ENCODE peak calls at places on chromosomes 1 and 21, in four cellular contexts. O is IMR-90, L is prostate gland, J is GM12892. C is an unnamed sample.

GRCh38 chr1:18155881-18156385 is 48.3 kb downstream of the IGSF21 start:
- DNase-seq in O (no peak), L (no peak), J (no peak), C (no peak)

GRCh38 chr1:86692636-86693035 is 11.7 kb upstream of the SH3GLB1 start:
- DNase-seq in O (no peak), L (no peak), J (no peak), C (no peak)

GRCh38 chr1:42891471-42891870 is 45.1 kb downstream of the ZNF691 start:
- DNase-seq in O (no peak), L (no peak), J (no peak), C (no peak)

GRCh38 chr1:157968503-157968902 is 24.9 kb upstream of the KIRREL1 start:
- DNase-seq in O (peak; percentile 85), L (no peak), J (no peak), C (no peak)

GRCh38 chr1:100868364-100868995 is 26.2 kb downstream of the EXTL2 start:
- DNase-seq in O (peak; percentile 70), L (no peak), J (no peak), C (peak; percentile 35)

GRCh38 chr21:34988139-34988538 is 61.0 kb downstream of the RUNX1 start:
- DNase-seq in O (no peak), L (no peak), J (no peak), C (no peak)

GRCh38 chr1:163300569-163300968 is 21.2 kb upstream of the NUF2 start:
- DNase-seq in O (no peak), L (no peak), J (no peak), C (no peak)

GRCh38 chr21:38938343-38938742 is 132.6 kb downstream of the ETS2 start:
- DNase-seq in O (peak; percentile 49), L (no peak), J (no peak), C (no peak)

GRCh38 chr1:212791261-212791675 is 309 bp downstream of the NSL1 start:
- DNase-seq in O (peak; percentile 65), L (no peak), J (peak; percentile 42), C (peak; percentile 90)

GRCh38 chr1:210376836-210377377 is 48.2 kb downstream of the HHAT start:
- DNase-seq in O (peak; percentile 61), L (no peak), J (no peak), C (no peak)

GRCh38 chr1:197671140-197671539 is 104.1 kb downstream of the DENND1B start:
- DNase-seq in O (peak; percentile 76), L (no peak), J (no peak), C (no peak)

GRCh38 chr1:246703581-246703980 is 20.6 kb upstream of the SCCPDH start:
- DNase-seq in O (no peak), L (no peak), J (no peak), C (no peak)

GRCh38 chr1:230781596-230781995 is 34.4 kb downstream of the CAPN9 start:
- DNase-seq in O (peak; percentile 30), L (no peak), J (no peak), C (no peak)

GRCh38 chr1:151846062-151846568 is 6.5 kb upstream of the C2CD4D start:
- DNase-seq in O (peak; percentile 75), L (no peak), J (no peak), C (no peak)

GRCh38 chr1:61162513-61163274 is 80.3 kb downstream of the NFIA start:
- DNase-seq in O (peak; percentile 32), L (no peak), J (no peak), C (peak; percentile 88)

GRCh38 chr21:33801424-33802405 is 113.9 kb downstream of the ATP5PO start:
- DNase-seq in O (peak; percentile 80), L (peak; percentile 95), J (no peak), C (no peak)

GRCh38 chr1:234164098-234164709 is 209.1 kb upstream of the COA6 start:
- DNase-seq in O (no peak), L (no peak), J (no peak), C (no peak)

GRCh38 chr1:83053446-83053845 is 945.5 kb downstream of the TTLL7 start:
- DNase-seq in O (no peak), L (no peak), J (no peak), C (no peak)

GRCh38 chr1:112672009-112672408 is 2.5 kb upstream of the MOV10 start:
- DNase-seq in O (no peak), L (no peak), J (no peak), C (no peak)

GRCh38 chr1:112674440-112674985 is at the start of gene MOV10:
- DNase-seq in O (peak; percentile 67), L (peak; percentile 58), J (peak; percentile 45), C (peak; percentile 81)

GRCh38 chr1:112672842-112673241 is 1.6 kb upstream of the MOV10 start:
- DNase-seq in O (no peak), L (no peak), J (no peak), C (no peak)

GRCh38 chr1:112674986-112675727 is 698 bp downstream of the MOV10 start:
- DNase-seq in O (peak; percentile 6), L (peak; percentile 38), J (peak; percentile 45), C (peak; percentile 86)

GRCh38 chr1:112673589-112674439 is 645 bp upstream of the MOV10 start:
- DNase-seq in O (peak; percentile 71), L (peak; percentile 25), J (no peak), C (peak; percentile 57)
- TF ChIP-seq POLR2A in O (no peak), L (no peak), J (peak; percentile 2), C (no peak)

GRCh38 chr1:24935615-24936484 is 5.8 kb upstream of the RUNX3 start:
- DNase-seq in O (no peak), L (no peak), J (no peak), C (no peak)

GRCh38 chr1:24933468-24933867 is 3.4 kb upstream of the RUNX3 start:
- DNase-seq in O (no peak), L (no peak), J (no peak), C (no peak)

GRCh38 chr1:24934300-24935195 is 4.5 kb upstream of the RUNX3 start:
- DNase-seq in O (no peak), L (no peak), J (no peak), C (no peak)

GRCh38 chr1:24936688-24937087 is 6.6 kb upstream of the RUNX3 start:
- DNase-seq in O (no peak), L (no peak), J (no peak), C (no peak)

GRCh38 chr1:24935196-24935526 is 5.1 kb upstream of the RUNX3 start:
- DNase-seq in O (no peak), L (no peak), J (no peak), C (no peak)
- TF ChIP-seq POLR2A in O (no peak), L (no peak), J (peak; percentile 56), C (no peak)

GRCh38 chr1:193631306-193631705 is 444.9 kb upstream of the B3GALT2 start:
- DNase-seq in O (no peak), L (no peak), J (no peak), C (no peak)
- TF ChIP-seq POLR2A in O (no peak), L (no peak), J (no peak), C (no peak)

DNA sequence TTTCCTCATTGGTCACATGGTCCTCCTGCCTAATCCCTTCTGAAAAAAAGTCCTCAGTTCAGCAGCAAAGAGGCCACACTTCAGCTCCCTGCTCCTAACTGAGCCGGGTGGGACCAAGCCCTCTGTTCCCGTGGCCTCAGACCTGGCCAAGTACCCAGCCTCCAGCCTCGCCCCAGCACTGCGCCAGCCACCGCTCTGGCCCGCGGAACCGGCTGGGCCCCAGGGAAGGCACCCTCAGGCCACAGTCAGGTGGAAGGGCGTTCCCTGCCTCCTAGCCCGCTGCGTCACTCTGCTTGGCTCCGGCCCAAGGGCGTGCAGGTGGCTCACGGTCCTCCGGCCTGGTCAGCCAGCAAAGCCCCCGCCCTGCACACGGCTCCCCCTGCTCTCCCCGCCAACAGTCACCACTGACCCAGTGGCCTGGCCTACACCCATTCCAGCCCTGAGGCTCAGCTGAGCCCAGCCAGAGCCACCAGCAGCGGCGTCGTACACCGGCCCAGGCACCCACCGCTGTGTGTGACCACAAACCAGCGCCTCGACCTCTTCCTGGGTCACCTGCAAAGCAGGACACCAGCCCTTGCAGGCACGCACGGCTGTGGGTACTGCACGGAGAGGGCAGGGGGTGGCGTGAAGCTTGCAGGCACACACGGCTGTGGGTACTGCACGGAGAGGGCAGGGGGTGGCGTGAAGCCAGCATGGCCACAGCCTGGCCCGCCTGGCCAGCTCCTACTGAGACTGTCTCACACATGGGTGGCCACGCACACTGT is 19.4 kb downstream of the NADK start:
- DNase-seq in O (no peak), L (peak; percentile 85), J (no peak), C (peak; percentile 68)
- TF ChIP-seq POLR2A in O (no peak), L (peak; percentile 64), J (no peak), C (no peak)

GRCh38 chr1:37325509-37326437 is 148.6 kb upstream of the ZC3H12A start:
- DNase-seq in O (no peak), L (no peak), J (no peak), C (no peak)
- TF ChIP-seq POLR2A in O (no peak), L (no peak), J (no peak), C (no peak)

DNA sequence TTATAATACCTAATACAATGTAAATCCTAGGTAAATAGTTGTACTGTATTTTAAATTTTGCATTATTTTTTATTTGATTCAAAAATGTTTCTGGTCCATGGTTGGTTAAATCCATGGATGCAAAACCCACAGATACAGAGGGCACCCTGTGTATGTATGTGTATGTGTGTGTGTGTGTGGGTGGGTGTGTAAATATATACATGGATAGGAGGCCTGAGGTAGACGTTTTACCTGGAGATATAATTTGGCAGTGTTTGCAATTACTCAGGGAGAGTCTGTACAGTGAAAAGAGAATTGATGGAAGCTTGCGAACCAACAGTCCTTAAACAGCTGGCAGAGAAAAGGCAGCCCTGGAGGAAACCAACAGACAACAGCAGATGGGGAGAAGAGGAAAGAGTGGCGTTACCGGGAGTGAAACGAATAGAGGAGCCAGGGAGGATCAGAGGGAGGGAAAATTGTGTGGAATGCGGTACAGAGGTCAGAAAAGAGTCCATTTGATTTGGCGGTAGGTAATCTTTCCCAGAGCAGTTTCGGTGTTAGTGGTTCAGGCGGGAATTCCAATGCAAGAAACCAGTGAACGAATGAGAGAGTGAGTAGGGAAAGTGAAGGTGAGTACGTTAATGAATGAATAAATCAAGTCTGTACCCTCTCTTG is 47.9 kb upstream of the NBL1 start:
- DNase-seq in O (peak; percentile 28), L (no peak), J (no peak), C (no peak)
- TF ChIP-seq POLR2A in O (no peak), L (no peak), J (no peak), C (no peak)

GRCh38 chr1:218344814-218345672 is at the start of gene TGFB2:
- DNase-seq in O (peak; percentile 85), L (peak; percentile 55), J (no peak), C (peak; percentile 86)
- TF ChIP-seq POLR2A in O (peak; percentile 95), L (peak; percentile 64), J (no peak), C (no peak)

GRCh38 chr21:44711327-44712202 is at the start of gene TSPEAR:
- DNase-seq in O (no peak), L (no peak), J (no peak), C (no peak)

GRCh38 chr21:44712203-44713028 is 1.0 kb upstream of the TSPEAR start:
- DNase-seq in O (no peak), L (no peak), J (no peak), C (no peak)

GRCh38 chr21:44713130-44713529 is 1.8 kb upstream of the TSPEAR start:
- DNase-seq in O (no peak), L (no peak), J (no peak), C (no peak)

GRCh38 chr21:44713846-44714245 is 2.5 kb upstream of the TSPEAR start:
- DNase-seq in O (no peak), L (no peak), J (no peak), C (no peak)

DNA sequence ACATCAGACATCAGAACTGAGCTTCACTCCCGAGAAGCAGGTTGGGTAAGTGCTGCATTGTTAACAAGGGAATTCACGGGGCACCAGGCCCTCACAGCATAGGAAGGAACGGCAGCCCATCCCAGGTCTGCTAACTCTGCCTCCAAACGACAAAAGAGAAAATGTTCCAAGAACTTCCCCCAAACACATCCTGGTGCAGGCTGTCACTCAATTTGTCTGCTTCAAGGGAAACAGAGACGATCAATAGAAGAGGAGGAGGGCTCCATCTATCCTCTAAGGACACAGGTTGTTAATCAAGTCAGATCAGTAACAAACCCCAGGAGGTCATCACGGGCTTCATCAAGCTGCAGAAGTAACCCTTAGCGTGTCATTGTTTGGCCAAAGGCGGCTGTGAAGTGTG is 3.5 kb upstream of the TSPEAR start:
- DNase-seq in O (no peak), L (no peak), J (no peak), C (no peak)
- TF ChIP-seq POLR2A in O (no peak), L (no peak), J (no peak), C (no peak)